ENCODE peak calls at places on chromosome X, in six cellular contexts. G is heart right ventricle; H is IMR-90; Z is lower lobe of right lung; I is CD8-positive, alpha-beta T cell; R is kidney. N is an unnamed sample.

GRCh38 chrX:69503835-69504625 is at the start of gene NALF2:
- DNase-seq in I (no peak), R (peak), H (peak), G (peak), Z (peak), N (no peak)

GRCh38 chrX:22110729-22111494 is 78.8 kb downstream of the PHEX start:
- DNase-seq in G (no peak), I (no peak), R (no peak), Z (no peak), H (peak), N (no peak)

GRCh38 chrX:499870-500364 is 113.2 kb upstream of the PPP2R3B start:
- DNase-seq in G (no peak), R (no peak), H (no peak), Z (no peak), I (no peak), N (no peak)

GRCh38 chrX:134969726-134970125 is 21.1 kb upstream of the SMIM10 start:
- DNase-seq in I (no peak), R (no peak), Z (no peak), G (no peak), H (no peak), N (no peak)

GRCh38 chrX:151970661-151971060 is 3.8 kb downstream of the GABRE start:
- DNase-seq in I (no peak), G (peak), Z (peak), H (peak), R (peak), N (no peak)

GRCh38 chrX:24720036-24720435 is 26.3 kb downstream of the POLA1 start:
- DNase-seq in R (no peak), H (no peak), Z (no peak), G (no peak), I (no peak), N (no peak)

GRCh38 chrX:150268839-150269238 is 94.3 kb upstream of the MAMLD1 start:
- DNase-seq in R (no peak), Z (no peak), I (no peak), G (no peak), H (no peak), N (no peak)

GRCh38 chrX:10794203-10794630 is 173.8 kb upstream of the MID1 start:
- DNase-seq in I (no peak), H (no peak), R (no peak), G (no peak), Z (no peak), N (no peak)

GRCh38 chrX:123749643-123750042 is 16.8 kb upstream of the THOC2 start:
- DNase-seq in R (no peak), I (no peak), Z (no peak), G (no peak), H (no peak), N (no peak)

GRCh38 chrX:105190252-105190853 is 30.1 kb downstream of the TEX13A start:
- DNase-seq in G (no peak), Z (no peak), H (peak), R (no peak), I (no peak), N (no peak)

GRCh38 chrX:124415115-124415798 is 68.9 kb downstream of the SH2D1A start:
- DNase-seq in H (no peak), R (no peak), Z (no peak), I (no peak), G (no peak), N (no peak)

GRCh38 chrX:111200327-111200726 is 70.0 kb downstream of the CAPN6 start:
- DNase-seq in R (no peak), I (no peak), G (no peak), H (no peak), Z (no peak), N (no peak)

GRCh38 chrX:10415704-10416001 is 204.7 kb downstream of the MID1 start:
- DNase-seq in H (peak), I (no peak), G (no peak), R (no peak), Z (no peak), N (no peak)

GRCh38 chrX:118726887-118727685 is at the start of gene IL13RA1:
- DNase-seq in I (no peak), G (peak), H (peak), Z (peak), R (peak), N (no peak)

GRCh38 chrX:149871940-149872339 is 9.0 kb upstream of the MAGEA8 start:
- DNase-seq in G (no peak), I (peak), R (peak), Z (no peak), H (no peak), N (peak)

GRCh38 chrX:45165726-45166125 is 35.0 kb downstream of the DIPK2B start:
- DNase-seq in R (no peak), G (no peak), Z (no peak), H (no peak), I (no peak), N (no peak)

GRCh38 chrX:43958529-43958928 is 14.7 kb downstream of the NDP start:
- DNase-seq in Z (no peak), H (peak), G (no peak), R (no peak), I (no peak), N (peak)

GRCh38 chrX:24146283-24146865 is 3.2 kb upstream of the ZFX start:
- DNase-seq in Z (no peak), I (no peak), G (no peak), H (peak), R (no peak), N (no peak)

GRCh38 chrX:22134681-22135080 is 102.6 kb downstream of the PHEX start:
- DNase-seq in H (peak), R (no peak), G (no peak), I (no peak), Z (no peak), N (no peak)

GRCh38 chrX:1444896-1445480 is 7.7 kb downstream of the ASMTL start:
- DNase-seq in H (no peak), Z (peak), R (peak), G (no peak), I (no peak), N (no peak)

GRCh38 chrX:110852180-110852579 is 56.6 kb upstream of the CHRDL1 start:
- DNase-seq in Z (no peak), G (no peak), H (peak), I (no peak), R (no peak), N (no peak)

GRCh38 chrX:66728818-66729271 is 90.0 kb upstream of the EDA2R start:
- DNase-seq in Z (peak), H (peak), G (peak), R (peak), I (peak), N (peak)

GRCh38 chrX:72270316-72270866 is 6.7 kb downstream of the RPS4X start:
- DNase-seq in G (no peak), Z (no peak), R (no peak), H (no peak), I (no peak), N (no peak)

GRCh38 chrX:79366888-79367749 is at the start of gene ITM2A:
- DNase-seq in G (peak), R (peak), H (no peak), I (peak), Z (peak), N (peak)

GRCh38 chrX:3939967-3940610 is 226.6 kb upstream of the PRKX start:
- DNase-seq in Z (no peak), H (peak), G (no peak), I (no peak), R (no peak), N (no peak)

GRCh38 chrX:74535633-74536141 is 78.7 kb downstream of the RLIM start:
- DNase-seq in Z (peak), G (peak), R (peak), H (peak), I (peak), N (peak)

GRCh38 chrX:104113237-104113965 is 1.1 kb downstream of the ZCCHC18 start:
- DNase-seq in I (peak), G (peak), R (peak), Z (peak), H (peak), N (peak)

GRCh38 chrX:23493941-23494374 is 159.3 kb downstream of the PTCHD1 start:
- DNase-seq in R (no peak), G (no peak), I (no peak), H (no peak), Z (no peak), N (no peak)

GRCh38 chrX:84187501-84188319 is at the start of gene RPS6KA6:
- DNase-seq in I (peak), R (peak), Z (peak), G (peak), H (peak), N (no peak)

GRCh38 chrX:135707880-135708279 is 5.6 kb upstream of the CT45A1 start:
- DNase-seq in H (no peak), G (no peak), I (no peak), R (no peak), Z (no peak), N (no peak)

GRCh38 chrX:136210243-136210642 is 41.0 kb downstream of the MAP7D3 start:
- DNase-seq in H (no peak), Z (no peak), R (no peak), I (no peak), G (no peak), N (no peak)

GRCh38 chrX:154712781-154713391 is 38.0 kb downstream of the GAB3 start:
- DNase-seq in G (no peak), I (peak), R (no peak), H (peak), Z (no peak), N (peak)
- H3K27ac ChIP-seq in G (peak), I (no peak), R (no peak), H (no peak), Z (no peak), N (no peak)

GRCh38 chrX:108001218-108001814 is 19.1 kb upstream of the TEX13B start:
- DNase-seq in H (peak), G (no peak), I (peak), Z (no peak), R (no peak), N (no peak)
- H3K27ac ChIP-seq in H (no peak), G (no peak), I (no peak), Z (no peak), R (no peak), N (no peak)

GRCh38 chrX:13418126-13419091 is 98.6 kb upstream of the ATXN3L start:
- DNase-seq in I (no peak), R (no peak), G (no peak), Z (no peak), H (peak), N (no peak)
- H3K27ac ChIP-seq in I (no peak), R (no peak), G (no peak), Z (no peak), H (peak), N (no peak)

DNA sequence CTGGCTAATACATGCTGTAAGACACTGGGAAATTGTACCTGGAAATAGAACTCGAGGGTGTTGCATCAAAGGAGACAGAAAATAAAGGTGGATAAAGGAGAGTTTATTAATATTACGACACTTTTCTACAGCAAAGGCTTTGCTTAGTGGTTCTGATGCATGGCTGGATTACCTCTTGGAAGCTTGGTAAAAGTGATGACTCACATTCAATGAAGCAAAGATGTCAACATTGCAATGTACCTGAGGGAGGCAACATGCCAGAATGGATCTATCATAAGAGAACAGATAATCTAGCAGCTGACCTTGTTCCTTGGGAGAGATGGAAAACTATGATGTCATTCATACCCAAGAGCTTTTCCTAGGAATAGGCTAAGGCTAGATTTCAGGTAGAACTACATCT is 735.1 kb upstream of the DIAPH2 start:
- DNase-seq in H (no peak), Z (no peak), I (no peak), G (no peak), R (no peak), N (no peak)
- H3K27ac ChIP-seq in H (no peak), Z (no peak), I (no peak), G (no peak), R (no peak), N (no peak)

DNA sequence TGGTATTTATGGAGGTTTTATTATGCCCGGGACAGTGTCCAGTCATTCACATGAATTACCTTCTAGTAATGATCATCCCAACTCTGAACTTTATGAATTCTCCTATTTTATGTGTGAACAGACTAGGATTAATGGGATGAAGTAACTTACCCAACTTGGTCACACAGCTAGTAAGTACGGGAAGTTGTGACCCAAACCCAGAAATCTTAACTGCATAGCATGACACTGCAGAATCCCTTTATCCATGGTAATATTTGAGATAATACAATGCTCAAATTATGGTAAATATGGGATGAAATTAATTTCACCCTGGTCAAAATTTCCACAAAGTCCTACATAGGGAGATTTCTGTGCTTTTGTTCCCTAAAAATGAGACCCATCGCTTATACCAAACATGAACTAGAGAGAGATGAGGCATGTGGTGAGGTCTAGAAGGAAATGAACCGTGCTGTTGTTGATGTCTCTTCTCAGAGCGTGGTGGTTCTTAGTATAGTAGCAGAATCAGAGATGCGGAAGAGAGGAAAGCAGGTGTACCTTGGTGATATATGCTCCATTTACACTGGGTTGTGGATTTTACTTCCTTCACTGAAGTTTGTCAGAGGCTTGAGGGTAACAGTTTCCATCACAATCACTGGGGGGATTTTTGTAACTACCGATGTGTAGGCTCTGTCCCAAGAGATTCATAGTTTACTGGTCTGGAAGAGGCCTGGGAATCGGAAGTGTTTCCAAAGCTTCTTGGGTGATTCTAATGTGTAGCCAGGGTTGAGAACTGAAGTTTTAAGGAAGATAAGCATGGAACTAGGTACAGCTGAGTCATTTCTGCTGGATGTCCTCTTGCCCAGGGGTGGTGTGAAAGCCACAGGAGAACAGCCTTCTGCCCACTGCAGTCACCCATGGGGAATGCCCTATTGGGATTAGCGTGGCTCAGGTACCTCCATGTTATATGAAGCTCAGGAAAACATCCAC is 30.2 kb upstream of the FAM9C start:
- DNase-seq in Z (no peak), I (no peak), H (no peak), R (no peak), G (no peak), N (peak)
- H3K27ac ChIP-seq in Z (no peak), I (no peak), H (no peak), R (no peak), G (no peak), N (peak)

GRCh38 chrX:53280703-53281320 is 572 bp downstream of the IQSEC2 start:
- DNase-seq in Z (no peak), I (no peak), G (peak), R (peak), H (peak), N (no peak)
- H3K27ac ChIP-seq in Z (peak), I (no peak), G (peak), R (peak), H (peak), N (no peak)

GRCh38 chrX:19902110-19902509 is 14.7 kb upstream of the SH3KBP1 start:
- DNase-seq in R (no peak), Z (peak), G (peak), I (no peak), H (peak), N (no peak)
- H3K27ac ChIP-seq in R (no peak), Z (no peak), G (no peak), I (no peak), H (no peak), N (no peak)

GRCh38 chrX:13473666-13474516 is 95.5 kb upstream of the EGFL6 start:
- DNase-seq in R (no peak), Z (no peak), H (peak), G (no peak), I (peak), N (peak)
- H3K27ac ChIP-seq in R (peak), Z (peak), H (peak), G (peak), I (peak), N (peak)

DNA sequence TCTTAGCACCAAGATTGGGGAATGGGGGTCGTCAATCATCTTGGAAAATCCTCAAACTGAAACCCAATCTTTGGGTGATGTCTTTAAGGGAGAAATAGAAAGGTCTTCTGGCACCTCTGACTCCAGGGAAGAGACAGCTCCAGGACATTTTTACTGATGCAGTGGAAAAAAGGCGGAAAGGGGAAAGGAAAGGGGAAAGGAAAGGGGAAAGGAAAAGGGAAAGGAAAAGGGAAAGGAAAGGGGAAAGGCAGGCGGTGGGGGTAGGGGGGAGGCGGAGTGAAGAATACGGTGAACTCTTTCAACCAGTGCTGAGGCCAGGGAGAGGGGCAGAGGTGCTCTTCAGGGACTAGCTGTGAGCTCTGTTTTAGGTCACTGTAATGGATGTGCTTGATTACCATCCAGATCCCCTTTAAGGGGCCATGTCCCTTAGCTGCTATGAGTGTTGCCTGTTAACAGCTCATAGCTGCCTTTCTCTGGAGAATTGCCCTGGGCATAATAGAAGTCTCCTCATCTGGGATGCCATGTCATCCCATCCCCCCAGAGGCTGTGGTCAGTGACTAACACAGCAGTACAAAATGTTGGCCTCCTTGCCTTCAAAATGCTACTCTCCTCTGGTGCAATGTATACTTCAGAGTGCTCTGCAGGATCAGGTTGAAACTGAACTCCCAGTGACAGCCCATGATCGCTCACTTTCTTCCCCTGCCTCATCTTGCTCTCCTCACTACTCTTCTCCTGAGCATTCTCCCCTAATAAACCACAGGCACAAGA is 92.4 kb upstream of the AP1S2 start:
- DNase-seq in G (no peak), R (no peak), Z (no peak), I (no peak), H (peak), N (no peak)
- H3K27ac ChIP-seq in G (no peak), R (no peak), Z (no peak), I (no peak), H (peak), N (no peak)